ENCODE peak calls at places on chromosomes 5 and 9, in five cellular contexts. One of them, this sample, is unnamed.

GRCh38 chr5:36744678-36745659 is 131.6 kb upstream of the NIPBL start:
- DNase-seq in dorsolateral prefrontal cortex: peak
- DNase-seq in AG04450: peak
- DNase-seq in kidney: peak
- DNase-seq in fibroblast of lung: peak
- DNase-seq in this sample: peak

GRCh38 chr9:16419124-16419523 is 451.3 kb downstream of the BNC2 start:
- DNase-seq in AG04450: no peak
- DNase-seq in fibroblast of lung: no peak
- DNase-seq in kidney: no peak
- DNase-seq in dorsolateral prefrontal cortex: no peak
- DNase-seq in this sample: no peak

GRCh38 chr9:129570450-129571297 is 50.2 kb downstream of the C9orf50 start:
- DNase-seq in dorsolateral prefrontal cortex: no peak
- DNase-seq in fibroblast of lung: peak
- DNase-seq in kidney: peak
- DNase-seq in AG04450: peak
- DNase-seq in this sample: no peak

GRCh38 chr9:75147638-75148037 is 59.3 kb downstream of the OSTF1 start:
- DNase-seq in dorsolateral prefrontal cortex: no peak
- DNase-seq in AG04450: no peak
- DNase-seq in fibroblast of lung: no peak
- DNase-seq in kidney: no peak
- DNase-seq in this sample: no peak

GRCh38 chr9:124559871-124560270 is 52.7 kb upstream of the NR5A1 start:
- DNase-seq in dorsolateral prefrontal cortex: no peak
- DNase-seq in AG04450: peak
- DNase-seq in fibroblast of lung: peak
- DNase-seq in kidney: no peak
- DNase-seq in this sample: no peak

GRCh38 chr5:75156585-75156984 is 80.1 kb downstream of the ANKRD31 start:
- DNase-seq in kidney: no peak
- DNase-seq in fibroblast of lung: no peak
- DNase-seq in dorsolateral prefrontal cortex: no peak
- DNase-seq in AG04450: no peak
- DNase-seq in this sample: no peak

GRCh38 chr5:51544386-51544785 is 161.1 kb downstream of the ISL1 start:
- DNase-seq in kidney: no peak
- DNase-seq in fibroblast of lung: no peak
- DNase-seq in AG04450: no peak
- DNase-seq in dorsolateral prefrontal cortex: no peak
- DNase-seq in this sample: no peak

GRCh38 chr9:87337335-87338074 is 160.2 kb upstream of the DAPK1 start:
- DNase-seq in kidney: no peak
- DNase-seq in AG04450: no peak
- DNase-seq in fibroblast of lung: peak
- DNase-seq in dorsolateral prefrontal cortex: no peak
- DNase-seq in this sample: no peak

GRCh38 chr5:167248262-167248661 is 1043.2 kb upstream of the WWC1 start:
- DNase-seq in fibroblast of lung: no peak
- DNase-seq in kidney: no peak
- DNase-seq in dorsolateral prefrontal cortex: no peak
- DNase-seq in AG04450: no peak
- DNase-seq in this sample: no peak

GRCh38 chr5:132100672-132101261 is 27.2 kb downstream of the CSF2 start:
- DNase-seq in AG04450: no peak
- DNase-seq in dorsolateral prefrontal cortex: no peak
- DNase-seq in fibroblast of lung: no peak
- DNase-seq in kidney: no peak
- DNase-seq in this sample: no peak

GRCh38 chr9:77521091-77521490 is 127.0 kb downstream of the GNA14 start:
- DNase-seq in fibroblast of lung: no peak
- DNase-seq in dorsolateral prefrontal cortex: peak
- DNase-seq in kidney: no peak
- DNase-seq in AG04450: no peak
- DNase-seq in this sample: no peak

GRCh38 chr5:178225174-178225573 is 7.4 kb downstream of the PHYKPL start:
- DNase-seq in fibroblast of lung: no peak
- DNase-seq in kidney: peak
- DNase-seq in AG04450: no peak
- DNase-seq in dorsolateral prefrontal cortex: no peak
- DNase-seq in this sample: no peak

GRCh38 chr5:57776035-57776434 is 293.4 kb upstream of the ACTBL2 start:
- DNase-seq in kidney: no peak
- DNase-seq in dorsolateral prefrontal cortex: no peak
- DNase-seq in AG04450: peak
- DNase-seq in fibroblast of lung: no peak
- DNase-seq in this sample: no peak

GRCh38 chr5:145375521-145375920 is 459.6 kb downstream of the PRELID2 start:
- DNase-seq in dorsolateral prefrontal cortex: no peak
- DNase-seq in AG04450: no peak
- DNase-seq in kidney: no peak
- DNase-seq in fibroblast of lung: no peak
- DNase-seq in this sample: no peak

GRCh38 chr9:8651830-8652229 is 852.3 kb upstream of the DMAC1 start:
- DNase-seq in fibroblast of lung: no peak
- DNase-seq in kidney: no peak
- DNase-seq in dorsolateral prefrontal cortex: no peak
- DNase-seq in AG04450: no peak
- DNase-seq in this sample: no peak

GRCh38 chr9:34451545-34451944 is 6.8 kb downstream of the FAM219A start:
- DNase-seq in dorsolateral prefrontal cortex: no peak
- DNase-seq in fibroblast of lung: peak
- DNase-seq in kidney: no peak
- DNase-seq in AG04450: no peak
- DNase-seq in this sample: no peak

GRCh38 chr9:114525505-114525904 is 20.2 kb upstream of the WHRN start:
- DNase-seq in kidney: no peak
- DNase-seq in dorsolateral prefrontal cortex: no peak
- DNase-seq in fibroblast of lung: peak
- DNase-seq in AG04450: peak
- DNase-seq in this sample: no peak

GRCh38 chr5:178308541-178309092 is 76.0 kb upstream of the PHYKPL start:
- DNase-seq in kidney: peak
- DNase-seq in dorsolateral prefrontal cortex: peak
- DNase-seq in AG04450: no peak
- DNase-seq in fibroblast of lung: no peak
- DNase-seq in this sample: peak

GRCh38 chr9:18520395-18520794 is 46.4 kb downstream of the ADAMTSL1 start:
- DNase-seq in dorsolateral prefrontal cortex: no peak
- DNase-seq in AG04450: no peak
- DNase-seq in fibroblast of lung: peak
- DNase-seq in kidney: no peak
- DNase-seq in this sample: no peak

GRCh38 chr5:86679529-86679928 is 61.8 kb downstream of the COX7C start:
- DNase-seq in kidney: no peak
- DNase-seq in dorsolateral prefrontal cortex: no peak
- DNase-seq in fibroblast of lung: peak
- DNase-seq in AG04450: peak
- DNase-seq in this sample: no peak

GRCh38 chr5:150000990-150001659 is 586 bp downstream of the HMGXB3 start:
- DNase-seq in dorsolateral prefrontal cortex: peak
- DNase-seq in fibroblast of lung: peak
- DNase-seq in kidney: peak
- DNase-seq in AG04450: no peak
- DNase-seq in this sample: peak

GRCh38 chr5:168269950-168270349 is 21.5 kb upstream of the WWC1 start:
- DNase-seq in fibroblast of lung: peak
- DNase-seq in kidney: no peak
- DNase-seq in dorsolateral prefrontal cortex: no peak
- DNase-seq in AG04450: no peak
- DNase-seq in this sample: no peak

GRCh38 chr5:11527994-11528393 is 376.3 kb downstream of the CTNND2 start:
- DNase-seq in dorsolateral prefrontal cortex: no peak
- DNase-seq in kidney: no peak
- DNase-seq in AG04450: no peak
- DNase-seq in fibroblast of lung: no peak
- DNase-seq in this sample: no peak

GRCh38 chr5:150295741-150296486 is 6.3 kb upstream of the CAMK2A start:
- DNase-seq in AG04450: no peak
- DNase-seq in dorsolateral prefrontal cortex: peak
- DNase-seq in kidney: peak
- DNase-seq in fibroblast of lung: no peak
- DNase-seq in this sample: peak

GRCh38 chr5:150162142-150162513 is 4.5 kb upstream of the CDX1 start:
- DNase-seq in dorsolateral prefrontal cortex: no peak
- DNase-seq in fibroblast of lung: no peak
- DNase-seq in kidney: no peak
- DNase-seq in AG04450: no peak
- DNase-seq in this sample: no peak

DNA sequence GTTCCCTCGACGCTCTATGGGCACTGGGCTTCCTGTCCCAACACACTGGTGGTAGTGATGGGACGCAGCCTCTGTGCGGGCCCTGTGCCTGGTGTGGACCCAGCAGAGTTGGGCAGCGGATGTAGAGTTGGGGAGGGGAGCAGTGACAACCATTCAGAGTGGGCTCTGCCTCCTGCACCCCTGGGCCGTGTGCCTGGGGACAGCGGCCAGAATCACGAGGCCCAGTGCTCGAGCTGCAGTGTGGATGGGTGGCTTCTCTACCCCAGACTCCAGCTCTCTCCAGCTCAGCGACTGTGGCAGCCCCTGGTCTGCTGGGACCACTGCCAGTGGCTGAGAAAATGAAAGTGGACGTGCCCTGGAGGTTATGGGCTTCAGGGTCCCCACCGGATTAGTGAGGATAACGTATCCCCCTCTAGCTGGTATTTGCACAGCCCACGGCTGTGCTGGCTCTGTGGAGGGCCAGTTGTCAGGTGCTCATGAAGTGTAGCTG is 18.6 kb downstream of the RXRA start:
- DNase-seq in fibroblast of lung: no peak
- DNase-seq in dorsolateral prefrontal cortex: no peak
- DNase-seq in kidney: no peak
- DNase-seq in AG04450: no peak
- DNase-seq in this sample: no peak
- H3K4me3 ChIP-seq in fibroblast of lung: no peak
- H3K4me3 ChIP-seq in dorsolateral prefrontal cortex: no peak
- H3K4me3 ChIP-seq in kidney: no peak
- H3K4me3 ChIP-seq in AG04450: no peak
- H3K4me3 ChIP-seq in this sample: no peak

GRCh38 chr5:435961-436640 is 6.9 kb upstream of the EXOC3 start:
- DNase-seq in fibroblast of lung: peak
- DNase-seq in AG04450: no peak
- DNase-seq in dorsolateral prefrontal cortex: no peak
- DNase-seq in kidney: peak
- DNase-seq in this sample: peak
- TF ChIP-seq CTCF in fibroblast of lung: peak
- TF ChIP-seq CTCF in AG04450: peak
- TF ChIP-seq CTCF in dorsolateral prefrontal cortex: no peak
- TF ChIP-seq CTCF in kidney: peak
- TF ChIP-seq CTCF in this sample: peak

DNA sequence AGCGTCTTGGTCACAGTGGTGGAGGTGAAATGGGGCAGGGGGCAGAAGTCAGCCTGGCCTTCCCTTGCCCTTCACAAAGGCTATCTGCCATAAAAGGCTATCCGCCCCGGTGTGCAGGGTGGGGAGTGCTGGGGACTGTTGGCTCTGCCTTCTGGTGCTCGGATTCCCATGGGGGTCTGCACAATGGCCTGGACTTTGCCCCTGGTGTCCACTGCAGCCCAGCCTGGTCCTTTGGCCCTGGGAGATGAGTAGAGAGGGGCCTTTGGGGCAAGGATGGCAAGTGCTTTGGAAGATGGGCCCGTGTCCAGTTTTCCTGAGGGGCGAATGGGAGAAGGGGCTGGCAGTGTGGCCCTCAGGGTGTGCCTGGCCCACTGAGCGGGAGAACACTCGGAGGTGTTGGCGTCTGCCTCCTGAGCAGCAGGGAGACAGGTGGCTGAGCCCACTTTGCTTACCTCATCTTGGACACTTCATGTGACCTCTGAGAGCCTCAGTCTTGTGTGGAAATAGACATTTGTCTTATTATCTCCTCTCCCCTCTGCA is 69.9 kb downstream of the HSPA4 start:
- DNase-seq in AG04450: no peak
- DNase-seq in dorsolateral prefrontal cortex: no peak
- DNase-seq in kidney: no peak
- DNase-seq in fibroblast of lung: no peak
- DNase-seq in this sample: no peak
- H3K27ac ChIP-seq in AG04450: no peak
- H3K27ac ChIP-seq in dorsolateral prefrontal cortex: no peak
- H3K27ac ChIP-seq in kidney: no peak
- H3K27ac ChIP-seq in fibroblast of lung: no peak
- H3K27ac ChIP-seq in this sample: no peak

DNA sequence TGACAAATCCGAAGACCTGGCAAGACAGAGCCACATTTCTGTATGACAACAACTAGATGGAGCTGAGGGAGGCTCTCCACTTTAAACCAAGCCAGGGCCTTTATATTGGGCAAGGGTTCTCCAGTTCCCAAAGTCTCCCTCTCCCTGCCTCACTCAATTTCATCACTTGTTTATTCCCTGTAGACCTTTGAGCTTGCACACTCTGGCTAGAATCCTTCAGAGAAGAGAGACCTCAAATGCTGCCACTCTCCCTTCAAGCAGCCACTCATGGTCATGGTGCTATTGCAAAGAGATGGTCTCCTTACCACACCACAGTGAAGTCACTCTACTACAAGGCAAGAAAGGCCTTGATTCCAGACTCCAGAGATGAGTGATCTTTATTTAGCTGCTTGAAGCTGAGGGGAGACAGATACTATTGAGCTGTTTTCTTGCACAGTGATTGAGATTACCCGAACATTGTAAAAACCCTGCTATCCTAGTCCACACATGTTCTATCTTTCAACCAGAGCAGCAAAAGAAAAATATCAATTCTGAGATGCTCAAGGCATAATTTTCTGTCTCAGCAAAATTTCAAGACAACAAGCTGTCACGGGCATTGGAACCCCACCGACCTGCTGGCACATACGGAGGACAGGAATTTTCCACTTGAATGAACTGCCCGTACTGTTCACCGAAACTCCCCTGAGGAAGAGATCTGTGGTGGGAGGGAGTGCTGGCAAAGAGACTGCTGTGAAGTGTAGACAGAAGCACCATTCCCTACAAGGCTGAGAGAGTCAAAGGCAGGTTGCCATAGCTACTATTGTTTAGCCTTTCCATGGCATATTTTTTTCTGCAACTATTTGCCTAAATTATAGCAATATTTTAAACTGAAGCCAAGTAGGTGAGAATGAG is 81.1 kb downstream of the CDO1 start:
- DNase-seq in AG04450: no peak
- DNase-seq in fibroblast of lung: no peak
- DNase-seq in kidney: no peak
- DNase-seq in dorsolateral prefrontal cortex: peak
- DNase-seq in this sample: no peak
- H3K4me3 ChIP-seq in AG04450: no peak
- H3K4me3 ChIP-seq in fibroblast of lung: no peak
- H3K4me3 ChIP-seq in kidney: no peak
- H3K4me3 ChIP-seq in dorsolateral prefrontal cortex: no peak
- H3K4me3 ChIP-seq in this sample: no peak

This sample was measured in upper lobe of right lung.